ENCODE peak calls at places on chromosomes 12 and 14, in four cellular contexts. G is WERI-Rb-1; M is CD8-positive, alpha-beta memory T cell; O is dorsolateral prefrontal cortex. W is an unnamed sample.

GRCh38 chr12:106227641-106228319 is 20.0 kb downstream of the CKAP4 start:
- DNase-seq in G (no peak), M (peak; percentile 74), O (no peak), W (no peak)

GRCh38 chr12:42118136-42118879 is 26.4 kb downstream of the GXYLT1 start:
- DNase-seq in G (no peak), M (no peak), O (no peak), W (no peak)

GRCh38 chr12:91347686-91348085 is 165.1 kb upstream of the DCN start:
- DNase-seq in G (no peak), M (no peak), O (no peak), W (no peak)

GRCh38 chr12:105214141-105214540 is 21.8 kb downstream of the APPL2 start:
- DNase-seq in G (no peak), M (no peak), O (no peak), W (no peak)

GRCh38 chr14:30243805-30244204 is 315.2 kb upstream of the G2E3 start:
- DNase-seq in G (no peak), M (no peak), O (no peak), W (no peak)

GRCh38 chr12:47270782-47271664 is 191.3 kb upstream of the AMIGO2 start:
- DNase-seq in G (no peak), M (no peak), O (no peak), W (peak; percentile 37)

GRCh38 chr14:50215416-50215815 is 16.0 kb downstream of the SOS2 start:
- DNase-seq in G (no peak), M (no peak), O (no peak), W (no peak)

GRCh38 chr12:62716866-62717477 is 218.0 kb downstream of the PPM1H start:
- DNase-seq in G (no peak), M (no peak), O (no peak), W (no peak)

GRCh38 chr14:44966601-44967336 is 4.8 kb downstream of the TOGARAM1 start:
- DNase-seq in G (no peak), M (no peak), O (no peak), W (no peak)

GRCh38 chr14:57329833-57330232 is 60.6 kb upstream of the NAA30 start:
- DNase-seq in G (no peak), M (no peak), O (no peak), W (no peak)

GRCh38 chr12:109595321-109595902 is 21.8 kb downstream of the MVK start:
- DNase-seq in G (no peak), M (no peak), O (no peak), W (no peak)

GRCh38 chr12:83896416-83896815 is 1016.2 kb downstream of the SLC6A15 start:
- DNase-seq in G (no peak), M (no peak), O (no peak), W (no peak)

GRCh38 chr12:64995831-64996230 is 125.3 kb downstream of the WIF1 start:
- DNase-seq in G (no peak), M (no peak), O (no peak), W (no peak)

GRCh38 chr14:91373591-91374245 is 43.9 kb downstream of the CCDC88C start:
- DNase-seq in G (no peak), M (peak; percentile 68), O (no peak), W (peak; percentile 80)

GRCh38 chr12:43151406-43152080 is 400.5 kb downstream of the ADAMTS20 start:
- DNase-seq in G (no peak), M (no peak), O (no peak), W (no peak)

GRCh38 chr12:18470251-18470650 is 208.9 kb downstream of the PIK3C2G start:
- DNase-seq in G (no peak), M (no peak), O (no peak), W (no peak)

GRCh38 chr12:124617615-124618014 is 50.2 kb upstream of the NCOR2 start:
- DNase-seq in G (no peak), M (no peak), O (peak; percentile 88), W (no peak)

GRCh38 chr12:12872139-12872933 is 19.0 kb upstream of the GPRC5A start:
- DNase-seq in G (no peak), M (no peak), O (no peak), W (no peak)

GRCh38 chr12:22287776-22288621 is 46.5 kb downstream of the ST8SIA1 start:
- DNase-seq in G (no peak), M (peak; percentile 47), O (no peak), W (no peak)

GRCh38 chr12:3885179-3886094 is 12.2 kb upstream of the PARP11 start:
- DNase-seq in G (no peak), M (peak; percentile 52), O (no peak), W (peak; percentile 65)

GRCh38 chr14:37588667-37588955 is 6.4 kb downstream of the FOXA1 start:
- DNase-seq in G (no peak), M (no peak), O (no peak), W (no peak)

GRCh38 chr12:56836317-56836716 is 73.2 kb downstream of the HSD17B6 start:
- DNase-seq in G (no peak), M (no peak), O (no peak), W (no peak)

GRCh38 chr14:43706901-43707300 is 800.2 kb downstream of the FSCB start:
- DNase-seq in G (no peak), M (no peak), O (no peak), W (no peak)

GRCh38 chr12:124592050-124592449 is 24.6 kb upstream of the NCOR2 start:
- DNase-seq in G (no peak), M (no peak), O (no peak), W (no peak)

GRCh38 chr12:69105101-69105613 is 134.2 kb upstream of the CPSF6 start:
- DNase-seq in G (peak; percentile 61), M (no peak), O (no peak), W (no peak)

GRCh38 chr12:26135010-26135420 is 10.2 kb upstream of the BHLHE41 start:
- DNase-seq in G (no peak), M (no peak), O (no peak), W (no peak)

GRCh38 chr14:32939254-32940065 is 781 bp downstream of the NPAS3 start:
- DNase-seq in G (peak; percentile 75), M (no peak), O (peak; percentile 86), W (no peak)

GRCh38 chr12:56634242-56634836 is 4.2 kb upstream of the BAZ2A start:
- DNase-seq in G (peak; percentile 84), M (peak; percentile 53), O (peak; percentile 53), W (peak; percentile 63)

GRCh38 chr14:57378661-57379060 is 11.7 kb upstream of the NAA30 start:
- DNase-seq in G (no peak), M (no peak), O (no peak), W (no peak)

GRCh38 chr14:99272669-99273024 is 650 bp upstream of the BCL11B start:
- DNase-seq in G (no peak), M (no peak), O (no peak), W (no peak)

GRCh38 chr14:99271951-99272668 is at the start of gene BCL11B:
- DNase-seq in G (peak; percentile 81), M (peak; percentile 93), O (peak; percentile 76), W (peak; percentile 80)

GRCh38 chr14:99273724-99274345 is 1.8 kb upstream of the BCL11B start:
- DNase-seq in G (peak; percentile 52), M (no peak), O (no peak), W (no peak)

GRCh38 chr14:99274346-99275221 is 2.6 kb upstream of the BCL11B start:
- DNase-seq in G (peak; percentile 95), M (peak; percentile 71), O (peak; percentile 72), W (peak; percentile 14)

DNA sequence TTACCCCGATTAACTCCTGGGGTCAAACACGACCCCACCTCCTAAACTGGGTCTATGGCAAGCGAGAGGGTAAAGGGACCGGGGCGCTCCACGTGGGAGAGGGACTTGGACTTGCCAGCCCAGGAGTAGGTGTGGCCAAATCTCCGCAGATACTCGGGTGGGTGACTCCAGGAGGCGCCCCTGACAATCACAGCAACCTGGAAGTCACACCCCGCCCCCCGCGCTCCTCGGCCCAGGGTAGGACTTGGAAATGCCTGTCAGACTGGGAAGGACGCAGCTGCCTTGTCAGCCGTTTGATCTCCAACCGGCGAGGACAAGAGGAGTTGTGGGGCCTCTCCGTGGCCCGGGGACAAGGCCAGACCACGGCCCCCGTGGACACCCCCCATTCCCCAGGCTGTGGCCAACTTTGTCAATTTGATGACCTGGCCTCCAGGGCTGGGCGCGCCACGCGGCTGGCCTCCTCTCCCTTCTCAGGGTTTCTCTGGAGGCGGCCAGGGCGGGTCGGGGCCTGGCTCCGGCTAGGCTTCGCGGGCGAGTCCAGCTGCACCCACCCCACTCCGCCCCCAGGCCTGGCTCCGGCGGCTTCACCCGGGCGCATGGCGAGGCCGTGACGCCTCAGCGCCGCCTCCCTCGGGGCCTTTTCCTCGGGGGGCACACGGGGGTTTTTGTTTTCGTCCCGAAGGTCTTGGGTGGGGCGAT is 1.2 kb upstream of the BCL11B start:
- DNase-seq in G (peak; percentile 82), M (peak; percentile 78), O (no peak), W (no peak)
- H3K27me3 ChIP-seq in G (peaks cover 59% of the 10 kb centered on the region), M (no peaks in the 10 kb centered on the region), O (peaks cover 62% of the 10 kb centered on the region), W (no peaks in the 10 kb centered on the region)

DNA sequence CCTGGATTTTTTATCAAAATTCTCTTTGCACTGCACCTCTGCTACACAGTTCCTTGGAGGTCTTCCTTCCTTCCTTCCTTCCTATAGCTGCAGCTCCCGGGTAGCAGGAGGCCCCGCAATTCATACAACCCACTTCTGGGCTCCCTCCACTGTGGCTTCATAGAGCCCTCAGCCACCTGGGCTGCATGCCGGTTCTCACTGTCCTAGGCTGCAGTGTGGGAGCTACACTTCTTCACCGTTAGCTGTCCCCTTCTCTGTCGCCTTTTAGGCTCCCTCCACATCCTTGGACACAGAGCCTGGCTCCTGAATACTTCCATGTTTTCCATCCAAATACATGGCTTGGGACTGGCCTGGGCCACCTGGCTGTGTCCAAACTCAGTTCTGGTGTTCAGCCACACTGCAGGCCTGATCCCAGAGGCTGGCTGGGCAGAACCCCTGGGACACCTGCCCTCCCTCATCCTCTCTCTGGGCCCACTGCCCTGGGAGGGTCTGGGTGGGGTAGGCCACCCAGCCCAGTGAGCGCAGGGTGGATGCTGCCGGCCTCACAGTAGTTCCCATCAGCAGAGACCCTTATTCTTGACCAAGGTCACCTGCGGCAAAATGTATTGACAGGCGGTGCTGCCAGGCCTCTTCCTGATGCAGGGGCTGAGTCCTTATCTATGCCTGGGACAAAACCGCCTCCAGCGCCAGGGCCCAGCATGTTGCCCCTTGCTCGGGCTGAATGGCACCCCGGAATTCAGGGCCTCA is 1.7 kb downstream of the SERPINA10 start:
- DNase-seq in G (no peak), M (no peak), O (no peak), W (no peak)
- H3K27me3 ChIP-seq in G (no peaks in the 10 kb centered on the region), M (no peaks in the 10 kb centered on the region), O (no peaks in the 10 kb centered on the region), W (no peaks in the 10 kb centered on the region)

GRCh38 chr12:111035578-111036301 is 115.4 kb upstream of the MYL2 start:
- DNase-seq in G (peak; percentile 15), M (no peak), O (no peak), W (no peak)
- H3K27me3 ChIP-seq in G (peaks cover 30% of the 10 kb centered on the region), M (peaks cover 49% of the 10 kb centered on the region), O (peaks cover 60% of the 10 kb centered on the region), W (peaks cover 38% of the 10 kb centered on the region)

GRCh38 chr12:113688313-113688712 is 216.6 kb upstream of the LHX5 start:
- DNase-seq in G (no peak), M (no peak), O (no peak), W (no peak)

GRCh38 chr12:113684053-113684907 is 212.6 kb upstream of the LHX5 start:
- DNase-seq in G (peak; percentile 69), M (no peak), O (no peak), W (no peak)

GRCh38 chr12:113684908-113685512 is 213.3 kb upstream of the LHX5 start:
- DNase-seq in G (no peak), M (no peak), O (no peak), W (no peak)

GRCh38 chr12:113680868-113681267 is 209.2 kb upstream of the LHX5 start:
- DNase-seq in G (no peak), M (no peak), O (no peak), W (no peak)

DNA sequence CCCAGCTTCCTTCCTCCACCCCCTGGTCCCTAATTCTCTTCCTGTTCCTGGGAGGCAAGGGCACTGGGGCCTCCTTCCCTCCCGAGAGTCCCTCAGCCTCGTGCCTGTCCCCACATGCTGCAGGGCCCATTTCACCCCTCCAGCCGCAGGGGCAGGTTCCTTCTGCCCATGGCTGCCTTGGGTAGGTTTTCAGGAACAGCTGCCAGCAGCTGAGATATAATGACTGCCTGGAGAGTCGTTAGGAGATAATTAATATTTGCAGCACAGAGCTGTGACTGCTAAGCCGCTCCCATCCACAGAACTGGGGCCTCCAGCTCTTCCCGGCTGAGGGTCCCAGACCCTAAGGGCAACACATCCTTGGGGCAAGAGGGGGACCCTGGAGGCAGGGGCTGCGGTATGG is 211.9 kb upstream of the LHX5 start:
- DNase-seq in G (peak; percentile 54), M (no peak), O (no peak), W (no peak)
- H3K27me3 ChIP-seq in G (no peaks in the 10 kb centered on the region), M (no peaks in the 10 kb centered on the region), O (no peaks in the 10 kb centered on the region), W (no peaks in the 10 kb centered on the region)